ENCODE peak calls at places on chromosomes 11 and 22, in six cellular contexts. W is K562, E is GM12891, K is HepG2, U is GM12878, B is H1. T is an unnamed sample.

GRCh38 chr11:62071408-62071807 is 52.4 kb upstream of the INCENP start:
- DNase-seq in W (no peak), E (no peak), K (no peak), U (no peak), B (no peak), T (no peak)

GRCh38 chr11:57047610-57048009 is 58.9 kb downstream of the OR5AK2 start:
- DNase-seq in W (no peak), E (no peak), K (no peak), U (no peak), B (no peak), T (no peak)

GRCh38 chr22:44592466-44593180 is 94.6 kb upstream of the RTL6 start:
- DNase-seq in W (no peak), E (no peak), K (no peak), U (no peak), B (no peak), T (no peak)

GRCh38 chr11:122723576-122723975 is 68.1 kb downstream of the UBASH3B start:
- DNase-seq in W (no peak), E (no peak), K (no peak), U (no peak), B (no peak), T (no peak)

GRCh38 chr11:76772100-76772782 is 10.9 kb upstream of the TSKU start:
- DNase-seq in W (no peak), E (no peak), K (peak), U (no peak), B (no peak), T (no peak)

GRCh38 chr11:45885274-45885920 is at the start of gene MAPK8IP1:
- DNase-seq in W (peak), E (peak), K (peak), U (no peak), B (peak), T (peak)

GRCh38 chr22:37229012-37229804 is 14.9 kb downstream of the RAC2 start:
- DNase-seq in W (peak), E (no peak), K (no peak), U (no peak), B (no peak), T (no peak)

GRCh38 chr11:79116600-79116999 is 324.2 kb downstream of the TENM4 start:
- DNase-seq in W (no peak), E (no peak), K (no peak), U (no peak), B (no peak), T (no peak)

GRCh38 chr11:102836290-102836875 is 7.0 kb downstream of the MMP3 start:
- DNase-seq in W (no peak), E (no peak), K (no peak), U (no peak), B (no peak), T (no peak)

GRCh38 chr11:44561964-44562734 is 3.3 kb upstream of the CD82 start:
- DNase-seq in W (no peak), E (no peak), K (no peak), U (no peak), B (no peak), T (no peak)

GRCh38 chr22:24355574-24355973 is 71.8 kb upstream of the ADORA2A start:
- DNase-seq in W (no peak), E (no peak), K (no peak), U (no peak), B (no peak), T (no peak)

GRCh38 chr22:31944700-31945477 is 554 bp downstream of the YWHAH start:
- DNase-seq in W (peak), E (peak), K (no peak), U (no peak), B (no peak), T (peak)

GRCh38 chr11:94493146-94493442 is 550 bp downstream of the MRE11 start:
- DNase-seq in W (no peak), E (no peak), K (no peak), U (no peak), B (no peak), T (no peak)

GRCh38 chr11:47061429-47062178 is 115.1 kb downstream of the ARFGAP2 start:
- DNase-seq in W (no peak), E (no peak), K (no peak), U (no peak), B (no peak), T (no peak)

GRCh38 chr11:61413496-61413895 is 16.3 kb downstream of the CPSF7 start:
- DNase-seq in W (no peak), E (no peak), K (no peak), U (no peak), B (no peak), T (no peak)

GRCh38 chr22:37401401-37401859 is 25.8 kb downstream of the ELFN2 start:
- DNase-seq in W (no peak), E (no peak), K (no peak), U (no peak), B (no peak), T (no peak)

GRCh38 chr22:30928401-30928800 is 40.2 kb downstream of the MORC2 start:
- DNase-seq in W (no peak), E (no peak), K (no peak), U (no peak), B (no peak), T (no peak)

GRCh38 chr11:131154329-131154728 is 216.1 kb upstream of the NTM start:
- DNase-seq in W (no peak), E (no peak), K (no peak), U (no peak), B (no peak), T (no peak)

GRCh38 chr11:35953081-35953480 is 9.2 kb downstream of the LDLRAD3 start:
- DNase-seq in W (no peak), E (no peak), K (no peak), U (no peak), B (no peak), T (no peak)

GRCh38 chr11:8683115-8683807 is 669 bp downstream of the RPL27A start:
- DNase-seq in W (no peak), E (no peak), K (no peak), U (no peak), B (no peak), T (no peak)

GRCh38 chr22:35342390-35342789 is 38.5 kb upstream of the HMOX1 start:
- DNase-seq in W (no peak), E (no peak), K (no peak), U (no peak), B (no peak), T (no peak)

GRCh38 chr11:77637345-77638165 is at the start of gene CLNS1A:
- DNase-seq in W (peak), E (peak), K (peak), U (peak), B (peak), T (peak)

GRCh38 chr22:50148991-50149721 is 21.4 kb upstream of the PANX2 start:
- DNase-seq in W (peak), E (peak), K (peak), U (peak), B (peak), T (peak)

GRCh38 chr11:93655581-93656255 is 5.8 kb upstream of the CEP295 start:
- DNase-seq in W (no peak), E (no peak), K (no peak), U (no peak), B (no peak), T (no peak)

GRCh38 chr22:43883719-43884415 is 7.9 kb downstream of the PNPLA5 start:
- DNase-seq in W (no peak), E (no peak), K (no peak), U (no peak), B (no peak), T (no peak)

GRCh38 chr22:41411021-41411851 is 29.5 kb downstream of the TEF start:
- DNase-seq in W (no peak), E (no peak), K (no peak), U (no peak), B (no peak), T (no peak)

GRCh38 chr11:23112987-23113886 is 253.0 kb upstream of the CCDC179 start:
- DNase-seq in W (peak), E (peak), K (peak), U (no peak), B (no peak), T (no peak)

GRCh38 chr22:34866501-34867171 is 199.3 kb upstream of the ISX start:
- DNase-seq in W (no peak), E (no peak), K (no peak), U (no peak), B (no peak), T (no peak)

GRCh38 chr22:21642584-21643448 is 714 bp downstream of the SDF2L1 start:
- DNase-seq in W (peak), E (peak), K (peak), U (no peak), B (no peak), T (no peak)

GRCh38 chr11:131471976-131472375 is 101.6 kb downstream of the NTM start:
- DNase-seq in W (no peak), E (no peak), K (no peak), U (no peak), B (no peak), T (no peak)

GRCh38 chr11:47248304-47248663 is 330 bp downstream of the ACP2 start:
- DNase-seq in W (no peak), E (no peak), K (no peak), U (peak), B (no peak), T (no peak)

GRCh38 chr11:61627831-61628753 is 47.2 kb upstream of the SYT7 start:
- DNase-seq in W (peak), E (peak), K (peak), U (no peak), B (no peak), T (no peak)

GRCh38 chr11:7089328-7090251 is 792 bp downstream of the RBMXL2 start:
- DNase-seq in W (no peak), E (no peak), K (no peak), U (no peak), B (no peak), T (no peak)

GRCh38 chr11:86955674-86956522 is 703 bp upstream of the FZD4 start:
- DNase-seq in W (peak), E (peak), K (peak), U (peak), B (no peak), T (peak)

GRCh38 chr11:122661182-122661945 is 5.8 kb downstream of the UBASH3B start:
- DNase-seq in W (no peak), E (no peak), K (no peak), U (no peak), B (no peak), T (no peak)

GRCh38 chr11:92632510-92632909 is 336.9 kb upstream of the MTNR1B start:
- DNase-seq in W (no peak), E (no peak), K (no peak), U (no peak), B (no peak), T (no peak)

GRCh38 chr11:65396769-65397745 is 10.6 kb downstream of the FRMD8 start:
- DNase-seq in W (no peak), E (no peak), K (no peak), U (no peak), B (no peak), T (no peak)
- TF ChIP-seq POLR2AphosphoS5 in W (no peak), E (no peak), K (no peak), U (no peak), B (no peak), T (no peak)

GRCh38 chr11:68118753-68119448 is 2.3 kb downstream of the CHKA start:
- DNase-seq in W (peak), E (no peak), K (no peak), U (peak), B (no peak), T (no peak)
- TF ChIP-seq POLR2A in W (no peak), E (no peak), K (no peak), U (no peak), B (peak), T (no peak)

DNA sequence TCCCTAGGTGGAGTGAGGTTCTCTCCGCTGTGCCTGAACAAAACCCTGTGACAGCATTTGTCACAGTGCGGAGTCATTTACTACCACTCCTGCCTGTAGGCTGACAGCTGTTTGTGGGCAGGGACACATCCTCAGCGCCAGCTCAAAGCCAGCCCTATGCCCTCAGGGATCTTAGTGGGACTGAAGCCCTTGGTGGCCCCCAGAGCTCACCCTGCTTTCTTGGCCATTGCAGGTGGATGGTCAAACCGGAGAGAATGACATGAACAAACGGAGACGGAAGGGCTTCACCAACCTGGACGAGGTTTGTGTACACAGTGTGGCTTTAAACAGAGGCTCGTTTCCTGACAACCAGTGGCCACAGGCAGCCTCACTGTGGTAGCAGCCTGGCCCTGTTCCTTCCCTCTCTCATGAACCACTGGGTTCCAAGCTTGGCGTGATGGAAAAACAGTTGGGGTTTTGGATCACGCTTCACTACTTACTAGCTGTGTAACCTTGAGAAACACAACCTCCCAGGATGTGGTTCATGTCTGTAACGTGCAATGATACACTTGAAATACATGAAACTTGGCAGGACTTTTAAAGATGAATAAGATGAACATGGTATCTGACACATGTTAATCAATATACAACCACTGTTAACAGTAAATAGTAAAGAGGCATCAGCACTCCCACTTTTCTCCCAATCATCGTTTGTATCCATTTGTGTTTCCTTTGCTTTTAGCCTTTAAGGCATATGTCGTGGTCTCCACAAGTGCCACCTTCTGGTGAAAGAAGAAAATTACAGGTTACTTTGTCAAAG is 125.8 kb downstream of the MICAL2 start:
- DNase-seq in W (peak), E (peak), K (peak), U (peak), B (no peak), T (no peak)
- TF ChIP-seq TAF1 in W (no peak), E (no peak), K (no peak), U (no peak), B (no peak), T (no peak)

DNA sequence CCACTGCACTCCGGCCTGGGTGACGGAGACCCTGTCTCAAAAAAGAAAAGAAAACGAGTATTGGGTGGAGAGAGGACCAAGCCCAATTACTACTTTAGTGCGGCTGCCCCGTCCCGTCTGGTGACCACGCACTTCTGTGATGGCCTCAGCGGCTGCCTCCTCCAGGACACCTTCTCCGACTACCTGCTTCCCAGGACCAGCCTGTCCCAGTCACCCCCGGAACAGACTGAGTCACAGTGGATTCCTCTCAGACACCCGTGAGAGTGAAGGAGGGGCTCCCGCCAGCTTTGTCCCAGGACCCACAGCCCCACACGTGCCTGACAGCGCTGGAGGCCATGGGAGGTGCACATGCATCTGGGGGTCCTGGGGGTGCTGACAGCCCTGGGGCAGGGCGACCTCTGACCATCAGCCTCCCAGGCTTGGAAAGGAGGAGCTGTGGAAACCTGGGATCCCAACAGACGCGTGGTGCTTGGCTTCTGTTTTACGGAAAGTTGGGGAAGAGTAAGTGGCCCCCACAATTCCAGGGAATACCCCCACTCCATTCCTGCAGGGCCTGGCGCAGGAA is 4.8 kb downstream of the DRD4 start:
- DNase-seq in W (no peak), E (no peak), K (no peak), U (no peak), B (no peak), T (no peak)
- TF ChIP-seq POLR2AphosphoS5 in W (no peak), E (no peak), K (no peak), U (no peak), B (no peak), T (no peak)

DNA sequence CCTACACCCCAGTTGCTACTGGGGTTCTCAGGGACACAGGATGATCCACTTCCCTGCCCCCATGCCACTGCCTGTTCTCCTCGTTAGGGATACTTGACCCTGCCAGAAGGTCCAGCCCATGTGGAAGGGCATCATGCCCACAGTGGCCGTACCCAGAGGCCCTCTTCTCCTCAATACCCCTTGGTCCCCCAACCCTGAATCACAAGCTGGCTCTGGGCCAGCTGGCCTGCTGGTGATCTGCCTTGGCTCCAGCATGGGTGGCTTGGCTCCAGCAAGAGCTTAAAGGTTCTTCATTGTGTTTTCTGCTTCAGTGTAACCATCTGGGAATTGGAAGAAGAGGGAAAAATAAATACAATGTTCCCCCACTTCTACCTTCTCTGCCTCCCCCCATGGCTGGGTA is 11.1 kb upstream of the TPBGL start:
- DNase-seq in W (no peak), E (no peak), K (no peak), U (no peak), B (no peak), T (no peak)
- TF ChIP-seq POLR2A in W (no peak), E (no peak), K (no peak), U (no peak), B (no peak), T (no peak)

GRCh38 chr11:69843529-69843921 is 24.3 kb upstream of the FGF3 start:
- DNase-seq in W (no peak), E (no peak), K (no peak), U (no peak), B (no peak), T (no peak)
- TF ChIP-seq TAF1 in W (no peak), E (no peak), K (no peak), U (no peak), B (no peak), T (no peak)

DNA sequence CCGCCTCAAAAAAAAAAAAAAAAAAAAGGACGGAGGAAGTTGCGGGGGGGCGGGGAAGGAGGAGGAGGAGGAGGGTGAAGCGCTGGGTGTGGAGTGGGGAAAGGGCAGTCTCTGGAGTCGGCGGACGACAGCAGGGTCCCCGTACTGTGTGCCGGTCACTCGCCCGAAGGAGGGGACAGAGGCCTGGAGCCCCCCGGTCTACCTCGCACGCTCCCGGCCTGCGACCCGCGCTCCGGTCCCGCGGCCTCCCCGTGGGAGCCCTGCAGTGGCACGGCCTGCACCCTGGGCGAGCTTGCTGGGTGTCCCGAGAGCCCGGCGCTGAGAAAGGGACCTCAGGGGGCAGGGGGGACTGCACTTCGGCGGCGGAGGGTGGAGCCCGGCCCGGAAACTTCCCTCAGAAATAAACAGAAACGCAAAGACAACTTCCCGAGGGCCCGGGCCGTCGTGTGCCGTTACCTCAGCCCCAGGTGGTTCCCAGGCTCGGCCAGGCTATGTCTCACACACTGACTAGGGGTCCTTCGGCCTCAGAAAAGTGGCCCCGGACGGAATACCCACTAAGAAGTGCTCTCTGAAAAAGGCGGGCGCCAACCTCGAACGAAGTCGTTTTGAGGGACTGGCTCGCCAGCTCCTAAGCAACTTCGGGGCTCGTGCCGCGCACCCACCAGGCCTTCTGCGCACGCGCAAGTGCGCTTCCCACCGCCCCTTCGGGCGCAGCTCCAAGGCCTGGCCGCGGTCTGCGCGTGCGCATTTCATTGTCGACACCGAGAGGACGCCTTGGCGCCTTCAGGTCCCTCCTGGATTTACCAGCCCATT is at the start of gene MAJIN:
- DNase-seq in W (peak), E (peak), K (no peak), U (peak), B (peak), T (no peak)
- TF ChIP-seq POLR2AphosphoS5 in W (no peak), E (no peak), K (no peak), U (no peak), B (no peak), T (no peak)

T was measured in GM12892.